ENCODE peak calls at places on chromosomes 5 and 9, in five cellular contexts. E is heart left ventricle, L is GM12865, Y is sigmoid colon, Z is lower lobe of right lung. K is an unnamed sample.
A peak's percentile ranks its signal among the peaks of the same experiment; 100 is the strongest.

GRCh38 chr5:174951151-174951780 is 226.9 kb downstream of the MSX2 start:
- DNase-seq in E (peak; percentile 49), L (peak; percentile 75), Y (no peak), Z (no peak), K (peak; percentile 68)

GRCh38 chr5:9140711-9141110 is 405.2 kb downstream of the SEMA5A start:
- DNase-seq in E (no peak), L (no peak), Y (no peak), Z (no peak), K (no peak)

GRCh38 chr5:26877154-26877553 is 161.2 kb downstream of the CDH9 start:
- DNase-seq in E (no peak), L (no peak), Y (no peak), Z (no peak), K (no peak)

GRCh38 chr9:36665921-36666429 is 93.3 kb downstream of the MELK start:
- DNase-seq in E (no peak), L (peak; percentile 54), Y (no peak), Z (no peak), K (no peak)

GRCh38 chr5:14977058-14977640 is 105.6 kb upstream of the ANKH start:
- DNase-seq in E (no peak), L (no peak), Y (no peak), Z (no peak), K (no peak)

GRCh38 chr9:25742241-25742640 is 64.0 kb upstream of the TUSC1 start:
- DNase-seq in E (no peak), L (no peak), Y (no peak), Z (no peak), K (peak; percentile 6)

GRCh38 chr9:33435821-33436277 is 11.5 kb downstream of the AQP3 start:
- DNase-seq in E (no peak), L (no peak), Y (no peak), Z (no peak), K (no peak)

GRCh38 chr5:177966839-177967167 is 29.2 kb downstream of the PROP1 start:
- DNase-seq in E (no peak), L (no peak), Y (no peak), Z (no peak), K (no peak)

GRCh38 chr9:130209422-130209821 is 37.2 kb downstream of the NCS1 start:
- DNase-seq in E (no peak), L (no peak), Y (no peak), Z (no peak), K (no peak)

GRCh38 chr5:122458278-122458872 is 146.3 kb downstream of the SNCAIP start:
- DNase-seq in E (no peak), L (peak; percentile 38), Y (no peak), Z (no peak), K (no peak)

GRCh38 chr9:19913151-19913550 is 124.3 kb upstream of the SLC24A2 start:
- DNase-seq in E (no peak), L (no peak), Y (no peak), Z (no peak), K (no peak)

GRCh38 chr5:72692273-72692672 is 124.2 kb upstream of the TNPO1 start:
- DNase-seq in E (no peak), L (no peak), Y (no peak), Z (no peak), K (no peak)

GRCh38 chr5:57191986-57192385 is 18.1 kb downstream of the GPBP1 start:
- DNase-seq in E (no peak), L (no peak), Y (no peak), Z (no peak), K (no peak)

GRCh38 chr5:57193757-57194413 is 20.0 kb downstream of the GPBP1 start:
- DNase-seq in E (no peak), L (no peak), Y (no peak), Z (no peak), K (no peak)

GRCh38 chr5:57194653-57195052 is 20.8 kb downstream of the GPBP1 start:
- DNase-seq in E (no peak), L (no peak), Y (no peak), Z (no peak), K (no peak)

GRCh38 chr5:57190593-57190992 is 16.7 kb downstream of the GPBP1 start:
- DNase-seq in E (no peak), L (no peak), Y (no peak), Z (no peak), K (no peak)

GRCh38 chr5:57191163-57191562 is 17.3 kb downstream of the GPBP1 start:
- DNase-seq in E (no peak), L (no peak), Y (no peak), Z (no peak), K (no peak)
- TF ChIP-seq CTCF in E (no peak), L (no peak), Y (no peak), Z (no peak), K (no peak)

DNA sequence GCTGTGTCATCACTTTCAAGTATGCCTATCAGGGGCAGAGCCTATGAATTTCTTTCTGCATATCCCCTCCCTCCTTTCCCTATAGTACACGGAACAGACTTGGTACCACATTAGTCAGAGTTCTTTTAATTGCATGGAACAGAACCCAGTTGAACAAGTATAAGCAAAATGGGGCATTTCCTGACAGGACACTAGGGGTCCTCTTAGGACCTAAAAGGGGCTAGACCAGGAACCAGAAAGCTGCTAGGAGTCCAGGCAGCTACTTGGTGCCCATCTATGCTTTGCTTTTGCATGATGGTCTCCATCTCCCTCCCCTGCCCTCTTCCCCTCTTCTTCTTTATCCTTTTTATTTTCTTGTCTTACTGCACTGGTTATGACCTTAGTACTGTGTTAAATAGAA is 5.9 kb downstream of the BSPRY start:
- DNase-seq in E (no peak), L (no peak), Y (no peak), Z (no peak), K (no peak)
- TF ChIP-seq CTCF in E (no peak), L (peak; percentile 8), Y (no peak), Z (no peak), K (no peak)

DNA sequence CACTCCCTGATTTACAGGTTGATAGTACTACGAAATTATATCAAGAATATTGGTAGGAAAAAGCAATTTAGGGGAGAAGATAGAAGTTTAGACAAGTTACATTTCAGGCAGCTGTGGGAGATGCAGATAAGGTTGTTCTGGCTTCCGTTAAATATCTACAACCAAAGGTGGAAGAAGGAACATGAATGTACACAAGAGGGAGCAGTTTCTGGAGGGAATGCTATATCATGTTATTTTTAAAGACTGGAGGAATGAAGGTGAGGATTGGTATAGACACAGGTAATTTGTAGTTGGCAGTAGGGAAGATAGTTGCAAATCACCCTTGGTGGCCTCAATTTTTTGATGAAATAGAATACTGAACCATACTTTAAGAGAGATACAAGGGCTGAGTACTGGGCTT is 187.3 kb upstream of the NMUR2 start:
- DNase-seq in E (no peak), L (no peak), Y (no peak), Z (no peak), K (no peak)
- TF ChIP-seq CTCF in E (no peak), L (no peak), Y (no peak), Z (no peak), K (peak; percentile 37)

GRCh38 chr9:3898371-3899218 is 372.8 kb upstream of the RFX3 start:
- DNase-seq in E (no peak), L (no peak), Y (no peak), Z (no peak), K (no peak)

GRCh38 chr9:3903906-3904305 is 378.1 kb upstream of the RFX3 start:
- DNase-seq in E (no peak), L (no peak), Y (no peak), Z (no peak), K (no peak)

GRCh38 chr9:3900673-3901318 is 375.0 kb upstream of the RFX3 start:
- DNase-seq in E (no peak), L (no peak), Y (no peak), Z (peak; percentile 62), K (no peak)

GRCh38 chr9:3906437-3907213 is 380.8 kb upstream of the RFX3 start:
- DNase-seq in E (no peak), L (no peak), Y (no peak), Z (no peak), K (no peak)

GRCh38 chr9:3903273-3903672 is 377.5 kb upstream of the RFX3 start:
- DNase-seq in E (no peak), L (no peak), Y (no peak), Z (no peak), K (no peak)
- TF ChIP-seq CTCF in E (no peak), L (no peak), Y (no peak), Z (no peak), K (no peak)

GRCh38 chr5:31823477-31823876 is 184.5 kb downstream of the PDZD2 start:
- DNase-seq in E (no peak), L (no peak), Y (no peak), Z (no peak), K (no peak)
- TF ChIP-seq CTCF in E (no peak), L (no peak), Y (no peak), Z (no peak), K (no peak)